ENCODE peak calls at places on chromosomes 16 and 17, in five cellular contexts. T, I, V, K and Q are unnamed samples.
A peak's percentile ranks its signal among the peaks of the same experiment; 100 is the strongest.

GRCh38 chr16:51152691-51153261 is 1.7 kb upstream of the SALL1 start:
- DNase-seq in T (no peak), I (no peak), V (no peak), K (peak; percentile 24), Q (no peak)

GRCh38 chr16:31344712-31345111 is 10.3 kb upstream of the ITGAX start:
- DNase-seq in T (no peak), I (no peak), V (no peak), K (no peak), Q (no peak)

GRCh38 chr16:4945560-4946502 is 8.9 kb upstream of the PPL start:
- DNase-seq in T (peak; percentile 74), I (no peak), V (peak; percentile 49), K (peak; percentile 77), Q (no peak)

GRCh38 chr17:4584125-4584834 is at the start of gene SMTNL2:
- DNase-seq in T (peak; percentile 49), I (no peak), V (peak; percentile 83), K (no peak), Q (no peak)

GRCh38 chr16:9061358-9061813 is 30.1 kb upstream of the HAPSTR1 start:
- DNase-seq in T (no peak), I (no peak), V (peak; percentile 75), K (no peak), Q (no peak)

GRCh38 chr17:71970312-71970711 is 150.5 kb upstream of the SOX9 start:
- DNase-seq in T (peak; percentile 15), I (no peak), V (no peak), K (peak; percentile 64), Q (no peak)

GRCh38 chr17:74202879-74203432 is 522 bp upstream of the RPL38 start:
- DNase-seq in T (no peak), I (no peak), V (no peak), K (no peak), Q (no peak)

GRCh38 chr17:45052052-45052772 is 780 bp upstream of the DCAKD start:
- DNase-seq in T (no peak), I (peak; percentile 53), V (peak; percentile 61), K (no peak), Q (peak; percentile 65)

GRCh38 chr16:12794486-12795399 is 8.9 kb downstream of the CPPED1 start:
- DNase-seq in T (no peak), I (no peak), V (peak; percentile 66), K (no peak), Q (peak; percentile 68)

GRCh38 chr17:82060001-82060380 is 5.6 kb downstream of the DUS1L start:
- DNase-seq in T (no peak), I (no peak), V (no peak), K (no peak), Q (no peak)

GRCh38 chr17:82058230-82058854 is 6.6 kb downstream of the GPS1 start:
- DNase-seq in T (no peak), I (peak; percentile 42), V (no peak), K (no peak), Q (no peak)

GRCh38 chr17:82060614-82061013 is 5.0 kb downstream of the DUS1L start:
- DNase-seq in T (no peak), I (no peak), V (no peak), K (no peak), Q (no peak)

GRCh38 chr17:82059272-82060000 is 6.2 kb downstream of the DUS1L start:
- DNase-seq in T (no peak), I (no peak), V (peak; percentile 21), K (no peak), Q (no peak)

GRCh38 chr17:82058855-82059249 is 6.8 kb downstream of the DUS1L start:
- DNase-seq in T (no peak), I (no peak), V (peak; percentile 16), K (no peak), Q (no peak)
- TF ChIP-seq POLR2A in T (no peak), I (no peak), V (no peak), K (no peak), Q (no peak)

GRCh38 chr17:61335105-61335844 is 64.4 kb upstream of the TBX2 start:
- DNase-seq in T (no peak), I (no peak), V (no peak), K (no peak), Q (no peak)
- TF ChIP-seq POLR2A in T (no peak), I (no peak), V (no peak), K (no peak), Q (no peak)

GRCh38 chr17:2688351-2689342 is 22.9 kb downstream of the CLUH start:
- DNase-seq in T (no peak), I (no peak), V (peak; percentile 33), K (peak; percentile 12), Q (no peak)
- TF ChIP-seq POLR2A in T (no peak), I (no peak), V (no peak), K (no peak), Q (no peak)

GRCh38 chr16:86680137-86680536 is 101.8 kb downstream of the FOXL1 start:
- DNase-seq in T (no peak), I (no peak), V (peak; percentile 62), K (peak; percentile 53), Q (no peak)

GRCh38 chr16:86681440-86681838 is 103.1 kb downstream of the FOXL1 start:
- DNase-seq in T (no peak), I (no peak), V (no peak), K (no peak), Q (no peak)

GRCh38 chr16:86682219-86682904 is 104.0 kb downstream of the FOXL1 start:
- DNase-seq in T (no peak), I (no peak), V (no peak), K (no peak), Q (no peak)

GRCh38 chr16:86679490-86679889 is 101.1 kb downstream of the FOXL1 start:
- DNase-seq in T (no peak), I (no peak), V (no peak), K (no peak), Q (no peak)

GRCh38 chr16:86680661-86681439 is 102.5 kb downstream of the FOXL1 start:
- DNase-seq in T (no peak), I (no peak), V (no peak), K (peak; percentile 23), Q (no peak)
- TF ChIP-seq POLR2A in T (no peak), I (no peak), V (no peak), K (no peak), Q (no peak)

GRCh38 chr16:1991588-1992474 is 2.1 kb downstream of the SYNGR3 start:
- DNase-seq in T (peak; percentile 73), I (peak; percentile 95), V (peak; percentile 97), K (no peak), Q (peak; percentile 98)

GRCh38 chr16:1992475-1993292 is 2.9 kb downstream of the SYNGR3 start:
- DNase-seq in T (no peak), I (no peak), V (no peak), K (no peak), Q (no peak)

GRCh38 chr16:1990336-1991134 is 765 bp downstream of the SYNGR3 start:
- DNase-seq in T (no peak), I (peak; percentile 60), V (no peak), K (no peak), Q (peak; percentile 60)

GRCh38 chr16:1989826-1990335 is at the start of gene SYNGR3:
- DNase-seq in T (no peak), I (no peak), V (no peak), K (no peak), Q (peak; percentile 27)

GRCh38 chr16:1991135-1991551 is 1.4 kb downstream of the SYNGR3 start:
- DNase-seq in T (no peak), I (peak; percentile 51), V (no peak), K (no peak), Q (no peak)
- TF ChIP-seq POLR2A in T (no peak), I (no peak), V (no peak), K (no peak), Q (no peak)

GRCh38 chr17:77456271-77456950 is 315.6 kb downstream of the SEC14L1 start:
- DNase-seq in T (no peak), I (no peak), V (peak; percentile 22), K (no peak), Q (no peak)

GRCh38 chr17:77453613-77454559 is 313.1 kb downstream of the SEC14L1 start:
- DNase-seq in T (no peak), I (peak; percentile 85), V (peak; percentile 57), K (no peak), Q (peak; percentile 27)

GRCh38 chr17:77454560-77455095 is 313.9 kb downstream of the SEC14L1 start:
- DNase-seq in T (no peak), I (no peak), V (peak; percentile 30), K (no peak), Q (no peak)

GRCh38 chr17:77455878-77456234 is 315.1 kb downstream of the SEC14L1 start:
- DNase-seq in T (no peak), I (no peak), V (peak; percentile 29), K (no peak), Q (no peak)

DNA sequence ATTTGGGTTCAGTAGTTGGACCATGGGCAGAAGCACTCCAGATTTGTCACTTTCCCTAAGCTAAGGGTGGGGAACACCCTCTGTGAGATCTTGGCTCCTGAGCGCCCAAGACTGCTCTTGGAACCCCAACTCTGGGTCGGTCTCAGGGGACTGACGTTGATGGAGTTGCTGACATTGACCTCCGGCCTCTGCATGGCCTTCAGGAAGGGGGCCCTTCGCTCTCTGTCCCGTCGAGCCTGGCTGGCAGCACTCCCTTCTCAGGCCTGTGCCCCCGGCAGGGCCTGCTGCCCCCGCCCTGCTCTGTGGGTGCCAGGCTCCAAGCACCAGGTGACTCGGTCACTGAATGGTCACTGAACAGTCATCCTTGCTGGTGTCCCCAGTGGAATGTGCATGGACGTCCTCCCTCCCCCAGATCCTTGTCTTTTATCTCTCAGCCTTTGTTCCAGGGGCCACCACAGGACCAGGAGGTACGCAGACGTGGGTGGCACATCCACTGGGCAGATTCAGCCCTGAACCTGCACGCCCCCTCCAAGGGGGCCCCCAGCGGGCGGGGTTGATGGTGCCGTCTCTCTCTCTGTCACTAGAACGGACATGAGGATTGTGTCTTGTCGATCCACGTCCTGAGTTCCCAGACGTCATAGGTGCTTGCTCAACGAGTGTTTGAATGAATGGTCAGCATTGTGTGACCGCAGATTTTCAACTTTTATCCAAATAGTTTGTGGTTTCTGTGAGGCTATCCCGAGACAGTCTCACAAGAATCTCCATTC is 314.5 kb downstream of the SEC14L1 start:
- DNase-seq in T (no peak), I (no peak), V (peak; percentile 31), K (no peak), Q (no peak)
- TF ChIP-seq POLR2A in T (no peak), I (no peak), V (no peak), K (no peak), Q (no peak)

DNA sequence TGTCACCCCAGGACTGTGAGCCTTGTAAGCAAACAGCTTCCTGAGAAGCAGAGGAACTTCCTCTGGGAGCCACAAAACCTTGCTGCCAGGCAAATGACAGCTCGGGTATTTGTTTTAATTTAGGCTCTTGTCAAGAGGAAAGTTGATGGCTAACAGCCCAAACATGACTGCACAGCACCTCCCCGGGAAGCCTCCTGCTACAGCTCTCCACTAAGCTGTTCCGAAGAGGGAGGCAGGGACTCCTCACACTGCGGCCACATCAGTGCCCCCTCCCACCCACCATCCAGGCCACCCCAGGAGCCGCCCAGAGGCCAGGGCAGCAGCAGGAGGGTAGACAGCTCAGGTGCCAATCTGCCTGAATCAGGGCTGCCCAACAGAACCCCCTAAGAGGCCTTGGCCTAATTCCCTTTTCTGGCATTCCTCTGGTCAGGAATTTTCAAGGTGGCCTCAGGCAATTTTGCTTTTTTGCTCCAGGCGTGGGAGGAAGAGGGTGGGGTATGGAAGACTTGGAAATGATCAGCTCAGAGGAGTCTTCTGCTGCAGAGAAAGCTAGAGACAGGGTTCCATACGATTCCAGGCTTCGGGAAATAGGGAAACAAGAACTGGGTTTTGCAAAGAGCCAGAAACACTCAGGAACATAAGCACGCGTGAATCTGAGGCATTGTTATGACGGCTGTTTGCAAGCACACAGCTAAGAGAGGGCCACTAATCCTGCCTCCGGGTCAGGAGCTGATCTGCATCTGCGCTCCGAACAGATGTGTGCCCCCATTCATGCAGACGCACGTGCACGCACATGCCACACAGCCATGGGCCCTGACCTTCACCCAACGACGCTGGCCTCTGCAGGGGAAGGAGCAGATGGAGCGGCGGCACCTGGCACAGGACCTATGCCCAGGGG is 2.4 kb downstream of the ABR start:
- DNase-seq in T (no peak), I (no peak), V (peak; percentile 60), K (peak; percentile 74), Q (no peak)
- TF ChIP-seq POLR2A in T (no peak), I (no peak), V (no peak), K (no peak), Q (no peak)